ENCODE peak calls at places on chromosomes 4 and X, in eight cellular contexts. One of them, this sample, is unnamed. For H3K4me1, the result is how much of the 10 kb centered on the place peaks cover.

GRCh38 chr4:45147866-45148265 is 421.5 kb upstream of the GNPDA2 start:
- DNase-seq in HepG2: no peak
- DNase-seq in GM23338: no peak
- DNase-seq in cardiac muscle cell: peak
- DNase-seq in CD8-positive, alpha-beta T cell: no peak
- DNase-seq in HCT116: no peak
- DNase-seq in left ventricle myocardium inferior: no peak
- DNase-seq in Caco-2: no peak
- DNase-seq in this sample: no peak

GRCh38 chrX:39650883-39651282 is 446.9 kb downstream of the BCOR start:
- DNase-seq in left ventricle myocardium inferior: no peak
- DNase-seq in CD8-positive, alpha-beta T cell: no peak
- DNase-seq in HepG2: no peak
- DNase-seq in GM23338: no peak
- DNase-seq in HCT116: no peak
- DNase-seq in cardiac muscle cell: no peak
- DNase-seq in Caco-2: no peak
- DNase-seq in this sample: no peak

GRCh38 chrX:15739886-15740285 is 1.8 kb downstream of the CA5B start:
- DNase-seq in HepG2: no peak
- DNase-seq in GM23338: no peak
- DNase-seq in cardiac muscle cell: no peak
- DNase-seq in left ventricle myocardium inferior: no peak
- DNase-seq in HCT116: no peak
- DNase-seq in CD8-positive, alpha-beta T cell: no peak
- DNase-seq in Caco-2: no peak
- DNase-seq in this sample: no peak

GRCh38 chrX:24658421-24658820 is 11.3 kb upstream of the PCYT1B start:
- DNase-seq in GM23338: no peak
- DNase-seq in HCT116: no peak
- DNase-seq in HepG2: no peak
- DNase-seq in cardiac muscle cell: peak
- DNase-seq in Caco-2: peak
- DNase-seq in left ventricle myocardium inferior: no peak
- DNase-seq in CD8-positive, alpha-beta T cell: no peak
- DNase-seq in this sample: no peak

GRCh38 chrX:104679175-104679574 is 113.2 kb downstream of the IL1RAPL2 start:
- DNase-seq in CD8-positive, alpha-beta T cell: no peak
- DNase-seq in GM23338: no peak
- DNase-seq in cardiac muscle cell: no peak
- DNase-seq in left ventricle myocardium inferior: no peak
- DNase-seq in HCT116: no peak
- DNase-seq in Caco-2: no peak
- DNase-seq in HepG2: no peak
- DNase-seq in this sample: no peak

GRCh38 chr4:90215286-90215685 is 88.1 kb downstream of the CCSER1 start:
- DNase-seq in cardiac muscle cell: no peak
- DNase-seq in HepG2: peak
- DNase-seq in GM23338: no peak
- DNase-seq in CD8-positive, alpha-beta T cell: no peak
- DNase-seq in HCT116: no peak
- DNase-seq in Caco-2: no peak
- DNase-seq in left ventricle myocardium inferior: no peak
- DNase-seq in this sample: no peak

GRCh38 chrX:149312936-149313432 is 192.1 kb downstream of the IDS start:
- DNase-seq in CD8-positive, alpha-beta T cell: no peak
- DNase-seq in cardiac muscle cell: no peak
- DNase-seq in Caco-2: no peak
- DNase-seq in HepG2: no peak
- DNase-seq in HCT116: no peak
- DNase-seq in left ventricle myocardium inferior: no peak
- DNase-seq in GM23338: no peak
- DNase-seq in this sample: no peak

GRCh38 chrX:119228506-119229290 is 7.4 kb upstream of the PGRMC1 start:
- DNase-seq in HepG2: no peak
- DNase-seq in cardiac muscle cell: peak
- DNase-seq in CD8-positive, alpha-beta T cell: no peak
- DNase-seq in GM23338: no peak
- DNase-seq in Caco-2: no peak
- DNase-seq in left ventricle myocardium inferior: no peak
- DNase-seq in HCT116: no peak
- DNase-seq in this sample: no peak

GRCh38 chr4:23455482-23455881 is 434.4 kb downstream of the PPARGC1A start:
- DNase-seq in cardiac muscle cell: peak
- DNase-seq in HCT116: no peak
- DNase-seq in CD8-positive, alpha-beta T cell: no peak
- DNase-seq in left ventricle myocardium inferior: no peak
- DNase-seq in HepG2: peak
- DNase-seq in GM23338: peak
- DNase-seq in Caco-2: peak
- DNase-seq in this sample: no peak

GRCh38 chr4:53021709-53022108 is 159.6 kb downstream of the RASL11B start:
- DNase-seq in HepG2: no peak
- DNase-seq in Caco-2: no peak
- DNase-seq in cardiac muscle cell: no peak
- DNase-seq in HCT116: no peak
- DNase-seq in left ventricle myocardium inferior: no peak
- DNase-seq in CD8-positive, alpha-beta T cell: no peak
- DNase-seq in GM23338: no peak
- DNase-seq in this sample: no peak

GRCh38 chrX:129823115-129823514 is 20.6 kb downstream of the ZDHHC9 start:
- DNase-seq in Caco-2: peak
- DNase-seq in left ventricle myocardium inferior: no peak
- DNase-seq in cardiac muscle cell: peak
- DNase-seq in HepG2: no peak
- DNase-seq in CD8-positive, alpha-beta T cell: peak
- DNase-seq in GM23338: peak
- DNase-seq in HCT116: no peak
- DNase-seq in this sample: no peak

GRCh38 chr4:152458801-152459302 is 77.0 kb downstream of the FBXW7 start:
- DNase-seq in GM23338: no peak
- DNase-seq in CD8-positive, alpha-beta T cell: no peak
- DNase-seq in HepG2: peak
- DNase-seq in cardiac muscle cell: peak
- DNase-seq in HCT116: no peak
- DNase-seq in Caco-2: no peak
- DNase-seq in left ventricle myocardium inferior: no peak
- DNase-seq in this sample: no peak

GRCh38 chr4:6938758-6939201 is 29.2 kb downstream of the TBC1D14 start:
- DNase-seq in HepG2: no peak
- DNase-seq in left ventricle myocardium inferior: peak
- DNase-seq in cardiac muscle cell: no peak
- DNase-seq in HCT116: no peak
- DNase-seq in Caco-2: no peak
- DNase-seq in CD8-positive, alpha-beta T cell: no peak
- DNase-seq in GM23338: no peak
- DNase-seq in this sample: no peak

GRCh38 chr4:40486534-40486933 is 143.1 kb downstream of the RBM47 start:
- DNase-seq in GM23338: no peak
- DNase-seq in HCT116: no peak
- DNase-seq in HepG2: no peak
- DNase-seq in CD8-positive, alpha-beta T cell: no peak
- DNase-seq in Caco-2: no peak
- DNase-seq in left ventricle myocardium inferior: no peak
- DNase-seq in cardiac muscle cell: peak
- DNase-seq in this sample: no peak

GRCh38 chrX:13761606-13762005 is 27.1 kb downstream of the OFD1 start:
- DNase-seq in left ventricle myocardium inferior: no peak
- DNase-seq in CD8-positive, alpha-beta T cell: no peak
- DNase-seq in cardiac muscle cell: peak
- DNase-seq in HepG2: no peak
- DNase-seq in HCT116: no peak
- DNase-seq in GM23338: peak
- DNase-seq in Caco-2: no peak
- DNase-seq in this sample: no peak

GRCh38 chrX:70134116-70134477 is 850 bp downstream of the IGBP1 start:
- DNase-seq in cardiac muscle cell: peak
- DNase-seq in GM23338: peak
- DNase-seq in CD8-positive, alpha-beta T cell: no peak
- DNase-seq in HCT116: no peak
- DNase-seq in left ventricle myocardium inferior: no peak
- DNase-seq in HepG2: peak
- DNase-seq in Caco-2: no peak
- DNase-seq in this sample: no peak

GRCh38 chr4:53908661-53909078 is 155.7 kb downstream of the CHIC2 start:
- DNase-seq in HepG2: peak
- DNase-seq in GM23338: peak
- DNase-seq in Caco-2: peak
- DNase-seq in HCT116: peak
- DNase-seq in cardiac muscle cell: peak
- DNase-seq in CD8-positive, alpha-beta T cell: no peak
- DNase-seq in left ventricle myocardium inferior: no peak
- DNase-seq in this sample: no peak

GRCh38 chr4:176849076-176849475 is 56.4 kb upstream of the VEGFC start:
- DNase-seq in CD8-positive, alpha-beta T cell: no peak
- DNase-seq in HepG2: no peak
- DNase-seq in HCT116: no peak
- DNase-seq in Caco-2: no peak
- DNase-seq in cardiac muscle cell: peak
- DNase-seq in GM23338: no peak
- DNase-seq in left ventricle myocardium inferior: no peak
- DNase-seq in this sample: no peak

GRCh38 chrX:10098235-10098819 is 58.4 kb upstream of the CLCN4 start:
- DNase-seq in left ventricle myocardium inferior: no peak
- DNase-seq in CD8-positive, alpha-beta T cell: no peak
- DNase-seq in cardiac muscle cell: no peak
- DNase-seq in Caco-2: no peak
- DNase-seq in GM23338: no peak
- DNase-seq in HepG2: no peak
- DNase-seq in HCT116: no peak
- DNase-seq in this sample: no peak

GRCh38 chr4:17232575-17233253 is 279.2 kb downstream of the QDPR start:
- DNase-seq in HepG2: no peak
- DNase-seq in CD8-positive, alpha-beta T cell: no peak
- DNase-seq in GM23338: peak
- DNase-seq in Caco-2: no peak
- DNase-seq in cardiac muscle cell: peak
- DNase-seq in HCT116: peak
- DNase-seq in left ventricle myocardium inferior: peak
- DNase-seq in this sample: no peak

GRCh38 chr4:41701961-41702360 is 46.6 kb downstream of the PHOX2B start:
- DNase-seq in HCT116: no peak
- DNase-seq in Caco-2: no peak
- DNase-seq in left ventricle myocardium inferior: no peak
- DNase-seq in CD8-positive, alpha-beta T cell: no peak
- DNase-seq in cardiac muscle cell: no peak
- DNase-seq in GM23338: no peak
- DNase-seq in HepG2: no peak
- DNase-seq in this sample: no peak

DNA sequence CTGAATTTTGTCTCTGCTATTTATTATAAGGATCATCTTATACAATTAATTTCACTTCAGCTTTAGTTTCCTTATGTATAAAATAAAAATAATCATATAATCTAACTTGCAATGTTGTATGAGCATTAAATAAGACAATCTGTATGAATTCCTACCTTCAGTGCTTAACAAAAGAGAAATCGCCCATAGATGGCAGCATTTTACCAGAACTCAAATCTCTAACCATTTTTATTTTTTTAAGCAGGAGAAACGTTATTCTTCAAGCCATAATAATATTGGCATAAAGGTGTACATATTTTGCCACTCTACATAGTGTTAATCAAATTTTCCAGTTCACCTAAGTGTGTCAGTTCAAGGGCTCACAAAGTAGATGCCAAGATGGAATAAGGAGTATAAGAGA is 78.8 kb downstream of the TMEM47 start:
- DNase-seq in HCT116: no peak
- DNase-seq in GM23338: peak
- DNase-seq in HepG2: no peak
- DNase-seq in cardiac muscle cell: peak
- DNase-seq in Caco-2: no peak
- DNase-seq in left ventricle myocardium inferior: no peak
- DNase-seq in CD8-positive, alpha-beta T cell: no peak
- DNase-seq in this sample: no peak
- TF ChIP-seq CTCF in HCT116: no peak
- TF ChIP-seq CTCF in GM23338: peak
- TF ChIP-seq CTCF in HepG2: no peak
- TF ChIP-seq CTCF in cardiac muscle cell: peak
- TF ChIP-seq CTCF in Caco-2: peak
- TF ChIP-seq CTCF in left ventricle myocardium inferior: peak
- TF ChIP-seq CTCF in CD8-positive, alpha-beta T cell: no peak
- TF ChIP-seq CTCF in this sample: peak

GRCh38 chr4:150078996-150079581 is 844 bp downstream of the DCLK2 start:
- DNase-seq in HCT116: no peak
- DNase-seq in Caco-2: peak
- DNase-seq in HepG2: no peak
- DNase-seq in cardiac muscle cell: peak
- DNase-seq in CD8-positive, alpha-beta T cell: no peak
- DNase-seq in GM23338: peak
- DNase-seq in left ventricle myocardium inferior: peak
- DNase-seq in this sample: peak
- H3K4me3 ChIP-seq in HCT116: peak
- H3K4me3 ChIP-seq in Caco-2: peak
- H3K4me3 ChIP-seq in HepG2: no peak
- H3K4me3 ChIP-seq in cardiac muscle cell: peak
- H3K4me3 ChIP-seq in CD8-positive, alpha-beta T cell: no peak
- H3K4me3 ChIP-seq in GM23338: peak
- H3K4me3 ChIP-seq in left ventricle myocardium inferior: peak
- H3K4me3 ChIP-seq in this sample: peak

GRCh38 chr4:3304831-3305609 is 12.2 kb downstream of the RGS12 start:
- DNase-seq in cardiac muscle cell: peak
- DNase-seq in Caco-2: no peak
- DNase-seq in GM23338: no peak
- DNase-seq in HCT116: no peak
- DNase-seq in HepG2: no peak
- DNase-seq in left ventricle myocardium inferior: no peak
- DNase-seq in CD8-positive, alpha-beta T cell: no peak
- DNase-seq in this sample: no peak
- H3K4me1 ChIP-seq in cardiac muscle cell: under half
- H3K4me1 ChIP-seq in Caco-2: under half
- H3K4me1 ChIP-seq in GM23338: under half
- H3K4me1 ChIP-seq in HCT116: under half
- H3K4me1 ChIP-seq in HepG2: under half
- H3K4me1 ChIP-seq in left ventricle myocardium inferior: half or more
- H3K4me1 ChIP-seq in CD8-positive, alpha-beta T cell: half or more
- H3K4me1 ChIP-seq in this sample: under half

DNA sequence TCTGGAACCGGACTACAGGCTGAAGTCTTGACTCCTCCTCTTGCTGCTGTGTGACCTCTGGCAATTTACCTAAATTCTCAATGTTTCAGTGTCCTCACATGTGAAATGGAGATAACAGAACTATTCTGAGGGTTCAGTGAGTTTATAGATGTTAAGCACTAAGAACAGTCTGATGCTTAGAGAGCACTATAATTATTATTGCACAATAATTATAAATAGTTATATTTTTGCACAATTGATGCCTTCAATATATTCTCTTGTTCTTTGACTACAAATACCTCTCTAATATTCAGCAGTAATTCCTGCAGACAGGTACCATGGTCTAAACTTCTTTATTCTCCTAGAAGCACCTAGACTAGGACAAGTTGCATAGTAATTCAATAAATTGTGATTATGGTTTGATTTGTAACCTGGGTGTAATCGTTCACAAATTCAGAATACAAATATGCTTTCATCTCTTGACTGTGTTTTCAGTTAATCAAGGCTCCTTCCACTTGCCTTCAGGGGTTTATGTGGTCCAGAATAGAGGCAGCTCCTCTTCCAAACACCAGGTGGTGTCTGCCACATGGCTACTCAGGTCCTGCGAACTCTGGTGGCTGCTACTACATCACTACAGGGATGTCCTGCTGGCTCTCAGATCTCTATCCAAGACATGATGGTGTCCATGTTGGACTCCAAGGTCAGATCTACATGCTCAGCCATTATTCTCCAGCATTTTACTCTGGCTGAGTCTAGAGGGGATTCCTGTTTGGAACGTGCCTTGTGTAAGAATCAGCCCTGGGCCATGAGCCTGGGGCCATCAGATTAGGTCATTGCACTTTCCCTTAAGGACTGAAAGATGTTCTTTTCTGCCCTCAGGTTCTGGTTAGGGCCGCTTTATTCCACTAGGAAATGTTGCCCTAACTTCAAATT is 103.4 kb downstream of the QRFPR start:
- DNase-seq in Caco-2: peak
- DNase-seq in HCT116: peak
- DNase-seq in HepG2: peak
- DNase-seq in GM23338: peak
- DNase-seq in left ventricle myocardium inferior: no peak
- DNase-seq in CD8-positive, alpha-beta T cell: no peak
- DNase-seq in cardiac muscle cell: no peak
- DNase-seq in this sample: no peak
- TF ChIP-seq CTCF in Caco-2: peak
- TF ChIP-seq CTCF in HCT116: peak
- TF ChIP-seq CTCF in HepG2: peak
- TF ChIP-seq CTCF in GM23338: peak
- TF ChIP-seq CTCF in left ventricle myocardium inferior: peak
- TF ChIP-seq CTCF in CD8-positive, alpha-beta T cell: no peak
- TF ChIP-seq CTCF in cardiac muscle cell: no peak
- TF ChIP-seq CTCF in this sample: no peak

This sample was measured in ascending aorta.